ENCODE peak calls at places on chromosomes 11 and 22, in four cellular contexts. B is HS-5, N is fibroblast of gingiva, F is GF-D8. T is an unnamed sample.

GRCh38 chr11:12376259-12376971 is 956 bp upstream of the PARVA start:
- DNase-seq in B (no peak), F (no peak), N (peak), T (peak)

GRCh38 chr22:32395107-32395506 is 16.9 kb downstream of the RTCB start:
- DNase-seq in F (no peak), B (no peak), N (no peak), T (no peak)

GRCh38 chr11:31340903-31341572 is 28.5 kb downstream of the DCDC1 start:
- DNase-seq in N (peak), F (no peak), B (no peak), T (peak)

GRCh38 chr22:39214006-39214382 is 30.8 kb downstream of the PDGFB start:
- DNase-seq in N (no peak), F (no peak), B (no peak), T (no peak)

GRCh38 chr11:107427569-107428180 is 29.9 kb downstream of the CWF19L2 start:
- DNase-seq in N (no peak), F (no peak), B (no peak), T (no peak)

GRCh38 chr11:2807276-2807681 is 78.3 kb downstream of the CDKN1C start:
- DNase-seq in B (no peak), N (no peak), F (no peak), T (no peak)

GRCh38 chr22:48217596-48217995 is 1455.1 kb downstream of the TBC1D22A start:
- DNase-seq in F (no peak), N (no peak), B (no peak), T (no peak)

GRCh38 chr11:65069217-65069616 is 10.9 kb upstream of the NAALADL1 start:
- DNase-seq in F (peak), B (no peak), N (no peak), T (no peak)

GRCh38 chr11:2830030-2830812 is 55.4 kb downstream of the CDKN1C start:
- DNase-seq in N (no peak), F (no peak), B (no peak), T (no peak)

GRCh38 chr11:46529086-46529905 is 64.5 kb downstream of the AMBRA1 start:
- DNase-seq in N (peak), B (no peak), F (no peak), T (peak)

GRCh38 chr22:27124336-27125023 is 467.1 kb downstream of the MIAT start:
- DNase-seq in F (no peak), B (no peak), N (no peak), T (no peak)

GRCh38 chr11:1561266-1561665 is 10.8 kb downstream of the DUSP8 start:
- DNase-seq in N (no peak), B (no peak), F (no peak), T (no peak)

GRCh38 chr22:26949193-26949592 is 291.8 kb downstream of the MIAT start:
- DNase-seq in N (no peak), B (no peak), F (no peak), T (peak)